ENCODE peak calls at places on chromosomes 1 and 21, in eight cellular contexts. One of them, this sample, is unnamed.

GRCh38 chr1:75615664-75616435 is 4.9 kb upstream of the SLC44A5 start:
- DNase-seq in Calu3: peak
- DNase-seq in GM10248: peak
- DNase-seq in stimulated activated CD8-positive, alpha-beta memory T cell treated with anti-CD3 and anti-CD28 coated beads, Interleukin-4, amount 100 ng/mL, for 1 hour: no peak
- DNase-seq in HEK293T: peak
- DNase-seq in astrocyte of the cerebellum: peak
- DNase-seq in CD4-positive, alpha-beta T cell: no peak
- DNase-seq in GM12865: no peak
- DNase-seq in this sample: no peak

GRCh38 chr1:157659576-157660247 is 40.9 kb downstream of the FCRL3 start:
- DNase-seq in Calu3: no peak
- DNase-seq in GM10248: no peak
- DNase-seq in stimulated activated CD8-positive, alpha-beta memory T cell treated with anti-CD3 and anti-CD28 coated beads, Interleukin-4, amount 100 ng/mL, for 1 hour: no peak
- DNase-seq in HEK293T: no peak
- DNase-seq in astrocyte of the cerebellum: no peak
- DNase-seq in CD4-positive, alpha-beta T cell: no peak
- DNase-seq in GM12865: peak
- DNase-seq in this sample: no peak

GRCh38 chr1:203250936-203251335 is 21.5 kb upstream of the CHIT1 start:
- DNase-seq in Calu3: no peak
- DNase-seq in GM10248: no peak
- DNase-seq in stimulated activated CD8-positive, alpha-beta memory T cell treated with anti-CD3 and anti-CD28 coated beads, Interleukin-4, amount 100 ng/mL, for 1 hour: no peak
- DNase-seq in HEK293T: no peak
- DNase-seq in astrocyte of the cerebellum: no peak
- DNase-seq in CD4-positive, alpha-beta T cell: no peak
- DNase-seq in GM12865: no peak
- DNase-seq in this sample: no peak

GRCh38 chr1:72284398-72285073 is 2.2 kb upstream of the NEGR1 start:
- DNase-seq in Calu3: peak
- DNase-seq in GM10248: peak
- DNase-seq in stimulated activated CD8-positive, alpha-beta memory T cell treated with anti-CD3 and anti-CD28 coated beads, Interleukin-4, amount 100 ng/mL, for 1 hour: no peak
- DNase-seq in HEK293T: peak
- DNase-seq in astrocyte of the cerebellum: peak
- DNase-seq in CD4-positive, alpha-beta T cell: no peak
- DNase-seq in GM12865: peak
- DNase-seq in this sample: peak

GRCh38 chr1:155125946-155126493 is 1.7 kb upstream of the EFNA1 start:
- DNase-seq in Calu3: peak
- DNase-seq in GM10248: no peak
- DNase-seq in stimulated activated CD8-positive, alpha-beta memory T cell treated with anti-CD3 and anti-CD28 coated beads, Interleukin-4, amount 100 ng/mL, for 1 hour: no peak
- DNase-seq in HEK293T: peak
- DNase-seq in astrocyte of the cerebellum: no peak
- DNase-seq in CD4-positive, alpha-beta T cell: no peak
- DNase-seq in GM12865: no peak
- DNase-seq in this sample: no peak

GRCh38 chr1:174786760-174787159 is 213.0 kb upstream of the CACYBP start:
- DNase-seq in Calu3: no peak
- DNase-seq in GM10248: peak
- DNase-seq in stimulated activated CD8-positive, alpha-beta memory T cell treated with anti-CD3 and anti-CD28 coated beads, Interleukin-4, amount 100 ng/mL, for 1 hour: no peak
- DNase-seq in HEK293T: no peak
- DNase-seq in astrocyte of the cerebellum: no peak
- DNase-seq in CD4-positive, alpha-beta T cell: no peak
- DNase-seq in GM12865: peak
- DNase-seq in this sample: no peak

GRCh38 chr1:100354971-100355394 is 2.7 kb downstream of the CDC14A start:
- DNase-seq in Calu3: peak
- DNase-seq in GM10248: no peak
- DNase-seq in stimulated activated CD8-positive, alpha-beta memory T cell treated with anti-CD3 and anti-CD28 coated beads, Interleukin-4, amount 100 ng/mL, for 1 hour: no peak
- DNase-seq in HEK293T: peak
- DNase-seq in astrocyte of the cerebellum: peak
- DNase-seq in CD4-positive, alpha-beta T cell: no peak
- DNase-seq in GM12865: no peak
- DNase-seq in this sample: no peak

GRCh38 chr1:161382214-161383019 is 14.7 kb upstream of the CFAP126 start:
- DNase-seq in Calu3: no peak
- DNase-seq in GM10248: peak
- DNase-seq in stimulated activated CD8-positive, alpha-beta memory T cell treated with anti-CD3 and anti-CD28 coated beads, Interleukin-4, amount 100 ng/mL, for 1 hour: no peak
- DNase-seq in HEK293T: peak
- DNase-seq in astrocyte of the cerebellum: peak
- DNase-seq in CD4-positive, alpha-beta T cell: no peak
- DNase-seq in GM12865: peak
- DNase-seq in this sample: peak

GRCh38 chr1:169064103-169064502 is 42.4 kb upstream of the ATP1B1 start:
- DNase-seq in Calu3: no peak
- DNase-seq in GM10248: no peak
- DNase-seq in stimulated activated CD8-positive, alpha-beta memory T cell treated with anti-CD3 and anti-CD28 coated beads, Interleukin-4, amount 100 ng/mL, for 1 hour: no peak
- DNase-seq in HEK293T: no peak
- DNase-seq in astrocyte of the cerebellum: no peak
- DNase-seq in CD4-positive, alpha-beta T cell: no peak
- DNase-seq in GM12865: no peak
- DNase-seq in this sample: no peak

GRCh38 chr21:41366522-41367151 is 4.8 kb downstream of the MX2 start:
- DNase-seq in Calu3: peak
- DNase-seq in GM10248: peak
- DNase-seq in stimulated activated CD8-positive, alpha-beta memory T cell treated with anti-CD3 and anti-CD28 coated beads, Interleukin-4, amount 100 ng/mL, for 1 hour: no peak
- DNase-seq in HEK293T: no peak
- DNase-seq in astrocyte of the cerebellum: no peak
- DNase-seq in CD4-positive, alpha-beta T cell: no peak
- DNase-seq in GM12865: peak
- DNase-seq in this sample: peak

GRCh38 chr1:2073382-2074230 is 23.4 kb downstream of the PRKCZ start:
- DNase-seq in Calu3: no peak
- DNase-seq in GM10248: no peak
- DNase-seq in stimulated activated CD8-positive, alpha-beta memory T cell treated with anti-CD3 and anti-CD28 coated beads, Interleukin-4, amount 100 ng/mL, for 1 hour: no peak
- DNase-seq in HEK293T: no peak
- DNase-seq in astrocyte of the cerebellum: peak
- DNase-seq in CD4-positive, alpha-beta T cell: no peak
- DNase-seq in GM12865: no peak
- DNase-seq in this sample: no peak

GRCh38 chr21:19969156-19969555 is 1029.1 kb upstream of the NCAM2 start:
- DNase-seq in Calu3: no peak
- DNase-seq in GM10248: no peak
- DNase-seq in stimulated activated CD8-positive, alpha-beta memory T cell treated with anti-CD3 and anti-CD28 coated beads, Interleukin-4, amount 100 ng/mL, for 1 hour: no peak
- DNase-seq in HEK293T: no peak
- DNase-seq in astrocyte of the cerebellum: no peak
- DNase-seq in CD4-positive, alpha-beta T cell: no peak
- DNase-seq in GM12865: no peak
- DNase-seq in this sample: no peak

GRCh38 chr1:38568061-38568857 is 291.3 kb downstream of the RRAGC start:
- DNase-seq in Calu3: no peak
- DNase-seq in GM10248: no peak
- DNase-seq in stimulated activated CD8-positive, alpha-beta memory T cell treated with anti-CD3 and anti-CD28 coated beads, Interleukin-4, amount 100 ng/mL, for 1 hour: no peak
- DNase-seq in HEK293T: no peak
- DNase-seq in astrocyte of the cerebellum: no peak
- DNase-seq in CD4-positive, alpha-beta T cell: no peak
- DNase-seq in GM12865: no peak
- DNase-seq in this sample: no peak

GRCh38 chr1:230972855-230973271 is 5.8 kb downstream of the TTC13 start:
- DNase-seq in Calu3: peak
- DNase-seq in GM10248: peak
- DNase-seq in stimulated activated CD8-positive, alpha-beta memory T cell treated with anti-CD3 and anti-CD28 coated beads, Interleukin-4, amount 100 ng/mL, for 1 hour: peak
- DNase-seq in HEK293T: no peak
- DNase-seq in astrocyte of the cerebellum: no peak
- DNase-seq in CD4-positive, alpha-beta T cell: peak
- DNase-seq in GM12865: peak
- DNase-seq in this sample: no peak

GRCh38 chr1:226826479-226827245 is 43.8 kb upstream of the PSEN2 start:
- DNase-seq in Calu3: no peak
- DNase-seq in GM10248: no peak
- DNase-seq in stimulated activated CD8-positive, alpha-beta memory T cell treated with anti-CD3 and anti-CD28 coated beads, Interleukin-4, amount 100 ng/mL, for 1 hour: no peak
- DNase-seq in HEK293T: no peak
- DNase-seq in astrocyte of the cerebellum: no peak
- DNase-seq in CD4-positive, alpha-beta T cell: no peak
- DNase-seq in GM12865: no peak
- DNase-seq in this sample: no peak

GRCh38 chr1:29385966-29386365 is 149.6 kb downstream of the PTPRU start:
- DNase-seq in Calu3: no peak
- DNase-seq in GM10248: no peak
- DNase-seq in stimulated activated CD8-positive, alpha-beta memory T cell treated with anti-CD3 and anti-CD28 coated beads, Interleukin-4, amount 100 ng/mL, for 1 hour: no peak
- DNase-seq in HEK293T: no peak
- DNase-seq in astrocyte of the cerebellum: no peak
- DNase-seq in CD4-positive, alpha-beta T cell: no peak
- DNase-seq in GM12865: no peak
- DNase-seq in this sample: no peak

GRCh38 chr1:181765627-181766026 is 282.3 kb downstream of the CACNA1E start:
- DNase-seq in Calu3: no peak
- DNase-seq in GM10248: no peak
- DNase-seq in stimulated activated CD8-positive, alpha-beta memory T cell treated with anti-CD3 and anti-CD28 coated beads, Interleukin-4, amount 100 ng/mL, for 1 hour: no peak
- DNase-seq in HEK293T: no peak
- DNase-seq in astrocyte of the cerebellum: no peak
- DNase-seq in CD4-positive, alpha-beta T cell: no peak
- DNase-seq in GM12865: no peak
- DNase-seq in this sample: no peak

GRCh38 chr1:65147424-65148177 is 402 bp upstream of the AK4 start:
- DNase-seq in Calu3: peak
- DNase-seq in GM10248: peak
- DNase-seq in stimulated activated CD8-positive, alpha-beta memory T cell treated with anti-CD3 and anti-CD28 coated beads, Interleukin-4, amount 100 ng/mL, for 1 hour: no peak
- DNase-seq in HEK293T: peak
- DNase-seq in astrocyte of the cerebellum: no peak
- DNase-seq in CD4-positive, alpha-beta T cell: peak
- DNase-seq in GM12865: peak
- DNase-seq in this sample: peak

GRCh38 chr1:73909043-73909567 is 288.9 kb downstream of the LRRIQ3 start:
- DNase-seq in Calu3: no peak
- DNase-seq in GM10248: no peak
- DNase-seq in stimulated activated CD8-positive, alpha-beta memory T cell treated with anti-CD3 and anti-CD28 coated beads, Interleukin-4, amount 100 ng/mL, for 1 hour: no peak
- DNase-seq in HEK293T: no peak
- DNase-seq in astrocyte of the cerebellum: no peak
- DNase-seq in CD4-positive, alpha-beta T cell: no peak
- DNase-seq in GM12865: no peak
- DNase-seq in this sample: no peak

GRCh38 chr1:44016081-44016874 is 15.0 kb downstream of the SLC6A9 start:
- DNase-seq in Calu3: no peak
- DNase-seq in GM10248: no peak
- DNase-seq in stimulated activated CD8-positive, alpha-beta memory T cell treated with anti-CD3 and anti-CD28 coated beads, Interleukin-4, amount 100 ng/mL, for 1 hour: no peak
- DNase-seq in HEK293T: no peak
- DNase-seq in astrocyte of the cerebellum: no peak
- DNase-seq in CD4-positive, alpha-beta T cell: no peak
- DNase-seq in GM12865: no peak
- DNase-seq in this sample: no peak

GRCh38 chr1:238811211-238811610 is 575.2 kb upstream of the CHRM3 start:
- DNase-seq in Calu3: no peak
- DNase-seq in GM10248: no peak
- DNase-seq in stimulated activated CD8-positive, alpha-beta memory T cell treated with anti-CD3 and anti-CD28 coated beads, Interleukin-4, amount 100 ng/mL, for 1 hour: no peak
- DNase-seq in HEK293T: no peak
- DNase-seq in astrocyte of the cerebellum: no peak
- DNase-seq in CD4-positive, alpha-beta T cell: no peak
- DNase-seq in GM12865: no peak
- DNase-seq in this sample: no peak

GRCh38 chr1:15260418-15261154 is 13.6 kb downstream of the FHAD1 start:
- DNase-seq in Calu3: no peak
- DNase-seq in GM10248: no peak
- DNase-seq in stimulated activated CD8-positive, alpha-beta memory T cell treated with anti-CD3 and anti-CD28 coated beads, Interleukin-4, amount 100 ng/mL, for 1 hour: no peak
- DNase-seq in HEK293T: no peak
- DNase-seq in astrocyte of the cerebellum: no peak
- DNase-seq in CD4-positive, alpha-beta T cell: no peak
- DNase-seq in GM12865: no peak
- DNase-seq in this sample: no peak

GRCh38 chr1:228349701-228350171 is 56.9 kb downstream of the TRIM11 start:
- DNase-seq in Calu3: no peak
- DNase-seq in GM10248: no peak
- DNase-seq in stimulated activated CD8-positive, alpha-beta memory T cell treated with anti-CD3 and anti-CD28 coated beads, Interleukin-4, amount 100 ng/mL, for 1 hour: no peak
- DNase-seq in HEK293T: no peak
- DNase-seq in astrocyte of the cerebellum: no peak
- DNase-seq in CD4-positive, alpha-beta T cell: no peak
- DNase-seq in GM12865: no peak
- DNase-seq in this sample: no peak

GRCh38 chr1:19596065-19596718 is 47.9 kb upstream of the NBL1 start:
- DNase-seq in Calu3: peak
- DNase-seq in GM10248: no peak
- DNase-seq in stimulated activated CD8-positive, alpha-beta memory T cell treated with anti-CD3 and anti-CD28 coated beads, Interleukin-4, amount 100 ng/mL, for 1 hour: no peak
- DNase-seq in HEK293T: peak
- DNase-seq in astrocyte of the cerebellum: no peak
- DNase-seq in CD4-positive, alpha-beta T cell: no peak
- DNase-seq in GM12865: no peak
- DNase-seq in this sample: no peak

GRCh38 chr1:46643368-46643775 is 24.8 kb downstream of the ATPAF1 start:
- DNase-seq in Calu3: peak
- DNase-seq in GM10248: no peak
- DNase-seq in stimulated activated CD8-positive, alpha-beta memory T cell treated with anti-CD3 and anti-CD28 coated beads, Interleukin-4, amount 100 ng/mL, for 1 hour: no peak
- DNase-seq in HEK293T: no peak
- DNase-seq in astrocyte of the cerebellum: peak
- DNase-seq in CD4-positive, alpha-beta T cell: no peak
- DNase-seq in GM12865: no peak
- DNase-seq in this sample: no peak

GRCh38 chr1:227890451-227891222 is 57.1 kb downstream of the WNT9A start:
- DNase-seq in Calu3: no peak
- DNase-seq in GM10248: no peak
- DNase-seq in stimulated activated CD8-positive, alpha-beta memory T cell treated with anti-CD3 and anti-CD28 coated beads, Interleukin-4, amount 100 ng/mL, for 1 hour: no peak
- DNase-seq in HEK293T: no peak
- DNase-seq in astrocyte of the cerebellum: no peak
- DNase-seq in CD4-positive, alpha-beta T cell: no peak
- DNase-seq in GM12865: no peak
- DNase-seq in this sample: no peak